ENCODE peak calls at places on chromosomes 6 and 20, in eight cellular contexts. L is left ventricle myocardium inferior; G is sigmoid colon; S is hepatocyte; D is astrocyte; E is upper lobe of right lung; W is A549; A is CD8-positive, alpha-beta T cell. B is an unnamed sample.

GRCh38 chr6:52530351-52530750 is 46.5 kb downstream of the TRAM2 start:
- DNase-seq in L (no peak), G (no peak), S (no peak), D (no peak), E (no peak), W (no peak), A (no peak), B (no peak)

GRCh38 chr6:53347921-53348435 is 772 bp downstream of the ELOVL5 start:
- DNase-seq in L (peak; percentile 79), G (peak; percentile 91), S (peak; percentile 81), D (peak; percentile 46), E (peak; percentile 86), W (peak; percentile 32), A (peak; percentile 32), B (peak; percentile 75)

GRCh38 chr6:4727671-4728435 is 48.4 kb upstream of the CDYL start:
- DNase-seq in L (no peak), G (no peak), S (peak; percentile 29), D (peak; percentile 12), E (no peak), W (peak; percentile 6), A (no peak), B (no peak)

GRCh38 chr20:1861347-1861987 is 33.7 kb upstream of the SIRPA start:
- DNase-seq in L (no peak), G (no peak), S (no peak), D (peak; percentile 36), E (no peak), W (peak; percentile 34), A (no peak), B (no peak)

GRCh38 chr6:144586986-144587385 is 301.9 kb downstream of the UTRN start:
- DNase-seq in L (no peak), G (no peak), S (no peak), D (no peak), E (no peak), W (no peak), A (no peak), B (no peak)

GRCh38 chr6:31720196-31720770 is 1.3 kb downstream of the LY6G6C start:
- DNase-seq in L (no peak), G (no peak), S (no peak), D (no peak), E (no peak), W (no peak), A (no peak), B (no peak)

GRCh38 chr6:45835725-45836437 is 179.8 kb downstream of the CLIC5 start:
- DNase-seq in L (no peak), G (no peak), S (no peak), D (peak; percentile 14), E (no peak), W (no peak), A (no peak), B (no peak)

GRCh38 chr6:135686784-135687301 is 164.7 kb upstream of the PDE7B start:
- DNase-seq in L (no peak), G (no peak), S (no peak), D (no peak), E (no peak), W (no peak), A (no peak), B (no peak)

GRCh38 chr6:99282479-99283062 is 66.9 kb downstream of the FAXC start:
- DNase-seq in L (no peak), G (no peak), S (peak; percentile 36), D (peak; percentile 18), E (no peak), W (peak; percentile 10), A (no peak), B (no peak)

GRCh38 chr20:12433724-12434123 is 516.0 kb downstream of the BTBD3 start:
- DNase-seq in L (no peak), G (no peak), S (no peak), D (no peak), E (no peak), W (no peak), A (no peak), B (no peak)

GRCh38 chr6:138597336-138597735 is 98.0 kb upstream of the NHSL1 start:
- DNase-seq in L (no peak), G (no peak), S (no peak), D (peak; percentile 76), E (no peak), W (no peak), A (no peak), B (no peak)

GRCh38 chr6:82570083-82570482 is 206.5 kb downstream of the TPBG start:
- DNase-seq in L (no peak), G (no peak), S (no peak), D (no peak), E (no peak), W (no peak), A (no peak), B (no peak)

GRCh38 chr20:50719328-50719727 is 12.1 kb upstream of the PARD6B start:
- DNase-seq in L (no peak), G (peak; percentile 19), S (no peak), D (no peak), E (no peak), W (no peak), A (no peak), B (no peak)

GRCh38 chr20:62407221-62407992 is at the start of gene CABLES2:
- DNase-seq in L (peak; percentile 94), G (peak; percentile 97), S (peak; percentile 96), D (peak; percentile 87), E (peak; percentile 96), W (peak; percentile 95), A (peak; percentile 86), B (peak; percentile 95)

GRCh38 chr20:62406635-62407176 is 379 bp downstream of the CABLES2 start:
- DNase-seq in L (no peak), G (no peak), S (no peak), D (no peak), E (no peak), W (no peak), A (no peak), B (no peak)

GRCh38 chr20:62404761-62405107 is 2.4 kb downstream of the CABLES2 start:
- DNase-seq in L (no peak), G (no peak), S (no peak), D (no peak), E (no peak), W (no peak), A (no peak), B (no peak)

GRCh38 chr20:62405108-62405980 is 1.7 kb downstream of the CABLES2 start:
- DNase-seq in L (peak; percentile 38), G (peak; percentile 89), S (peak; percentile 74), D (peak; percentile 35), E (peak; percentile 76), W (peak; percentile 77), A (no peak), B (no peak)

DNA sequence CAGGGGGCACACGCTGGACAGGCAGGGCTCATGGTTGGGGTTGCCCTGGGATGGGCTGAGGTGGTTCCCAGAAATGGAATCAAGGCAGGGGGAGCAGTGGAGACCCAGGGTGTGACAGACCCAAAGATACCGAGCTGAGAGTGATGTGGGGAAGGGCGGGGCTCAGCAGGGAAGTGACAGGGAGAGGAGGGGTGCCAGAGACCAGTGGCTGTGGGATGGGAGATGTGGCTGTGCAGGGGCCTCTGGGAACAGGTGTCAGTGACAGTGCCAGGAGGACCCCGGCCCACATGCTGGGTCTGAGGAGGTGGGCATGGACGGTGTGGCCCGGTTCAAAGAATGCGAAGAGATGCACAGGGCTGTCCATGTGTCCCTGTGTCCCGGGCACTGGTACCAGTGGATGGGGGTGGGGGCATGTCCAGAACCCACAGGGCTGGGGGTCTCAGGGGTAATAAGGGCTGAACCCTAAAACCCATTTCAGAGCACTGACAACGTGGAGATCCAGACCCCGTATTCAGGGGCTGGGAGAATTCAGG is 1.0 kb downstream of the CABLES2 start:
- DNase-seq in L (no peak), G (no peak), S (no peak), D (no peak), E (no peak), W (no peak), A (no peak), B (no peak)
- H3K4me3 ChIP-seq in L (peak overlapping the region; percentile 78), G (peak overlapping the region; percentile 82), S (peak overlapping the region; percentile 70), D (peak overlapping the region; percentile 57), E (peak overlapping the region; percentile 59), W (peak overlapping the region; percentile 93), A (peak overlapping the region; percentile 50), B (peak overlapping the region; percentile 45)

DNA sequence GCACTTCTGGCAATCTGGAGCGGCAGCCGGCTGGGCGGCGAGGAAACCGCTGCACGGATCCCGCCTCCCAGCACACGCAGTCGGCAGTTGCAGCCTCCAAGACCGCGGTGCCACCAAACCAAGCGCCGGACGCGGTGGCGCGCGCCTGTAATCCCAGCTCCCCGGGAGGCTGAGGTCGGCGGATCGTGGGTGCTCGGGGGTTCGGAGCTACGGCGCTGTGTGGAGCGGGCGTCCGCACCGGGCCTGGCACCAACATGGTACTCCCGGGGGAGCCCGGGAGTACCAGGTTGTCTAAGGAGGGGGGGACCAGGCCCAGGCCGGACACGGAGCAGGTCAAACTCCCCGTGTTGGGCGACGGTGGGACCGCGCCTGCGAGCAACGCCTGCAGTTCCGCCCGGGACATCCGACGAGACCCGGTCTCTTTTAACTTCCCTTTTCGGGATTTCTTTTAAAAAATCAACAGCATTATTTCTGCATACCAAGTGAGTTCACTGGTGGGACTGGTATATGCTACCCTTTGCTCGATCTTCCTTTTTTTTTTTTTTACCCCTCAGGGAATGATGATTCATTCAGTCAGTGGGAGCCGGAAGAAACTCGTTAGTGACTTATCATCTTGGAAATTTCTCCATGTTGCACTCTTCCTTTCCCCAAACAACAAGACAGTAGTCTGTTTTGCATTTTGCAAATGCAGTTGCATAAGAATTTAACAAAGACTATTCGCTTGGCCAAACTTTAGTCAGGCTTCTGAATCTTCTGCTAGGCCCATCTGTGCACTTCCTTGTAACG is 27.6 kb downstream of the ZNF311 start:
- DNase-seq in L (no peak), G (no peak), S (peak; percentile 19), D (peak; percentile 42), E (no peak), W (no peak), A (no peak), B (peak; percentile 91)
- H3K27ac ChIP-seq in L (no peak overlapping the region), G (no peak overlapping the region), S (no peak overlapping the region), D (no peak overlapping the region), E (no peak overlapping the region), W (no peak overlapping the region), A (no peak overlapping the region), B (no peak overlapping the region)

GRCh38 chr6:157760137-157760536 is 62.9 kb upstream of the SNX9 start:
- DNase-seq in L (no peak), G (no peak), S (no peak), D (no peak), E (no peak), W (no peak), A (no peak), B (no peak)
- TF ChIP-seq CTCF in L (no peak), G (no peak), S (no peak), D (no peak), E (no peak), W (no peak), A (no peak), B (no peak)

DNA sequence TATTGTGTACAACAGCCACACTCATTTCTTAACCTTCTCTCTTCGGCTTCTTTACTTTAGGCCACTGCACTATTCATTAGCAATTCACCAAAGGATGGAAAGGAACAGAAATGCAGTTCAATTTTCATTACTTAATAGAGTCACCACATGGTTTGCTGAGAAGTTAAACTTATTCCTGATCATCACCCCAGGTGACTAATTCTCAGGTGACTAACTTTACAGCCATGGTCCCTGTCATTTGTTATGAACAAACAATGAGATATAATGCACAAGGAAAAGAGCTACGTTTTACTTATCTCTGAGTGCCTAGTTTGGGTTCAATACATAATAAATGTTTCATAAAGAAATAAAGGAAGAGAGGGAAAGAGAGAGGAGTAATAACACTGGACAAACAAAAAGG is 45.8 kb upstream of the DST start:
- DNase-seq in L (no peak), G (no peak), S (peak; percentile 52), D (no peak), E (no peak), W (no peak), A (no peak), B (no peak)
- H3K4me3 ChIP-seq in L (peak overlapping the region; percentile 66), G (no peak overlapping the region), S (no peak overlapping the region), D (no peak overlapping the region), E (peak overlapping the region; percentile 46), W (no peak overlapping the region), A (no peak overlapping the region), B (no peak overlapping the region)

GRCh38 chr6:43255408-43256054 is 12.2 kb downstream of the TTBK1 start:
- DNase-seq in L (no peak), G (no peak), S (no peak), D (no peak), E (no peak), W (no peak), A (no peak), B (no peak)
- H3K27ac ChIP-seq in L (no peak overlapping the region), G (no peak overlapping the region), S (no peak overlapping the region), D (no peak overlapping the region), E (no peak overlapping the region), W (no peak overlapping the region), A (no peak overlapping the region), B (no peak overlapping the region)

B was measured in left lung.